ENCODE peak calls at places on chromosomes 5 and 9, in ten cellular contexts. G, S, W, K, U, V, M, O, Q and L are unnamed samples.

GRCh38 chr5:15483348-15484090 is 16.5 kb upstream of the FBXL7 start:
- DNase-seq in S (no peak), K (no peak), O (no peak), M (no peak), W (no peak), U (no peak), G (no peak), Q (no peak), V (no peak), L (no peak)

GRCh38 chr9:133078486-133078885 is 16.7 kb downstream of the CEL start:
- DNase-seq in Q (no peak), M (no peak), K (no peak), U (no peak), O (no peak), G (no peak), W (no peak), V (peak), S (no peak), L (peak)

GRCh38 chr5:154510156-154510555 is 32.1 kb upstream of the HAND1 start:
- DNase-seq in G (peak), O (no peak), V (no peak), U (no peak), W (no peak), S (no peak), K (no peak), M (no peak), Q (no peak), L (no peak)

GRCh38 chr5:150514708-150515211 is 6.8 kb downstream of the NDST1 start:
- DNase-seq in Q (no peak), K (no peak), M (no peak), S (peak), W (no peak), V (no peak), U (no peak), O (peak), G (no peak), L (no peak)

GRCh38 chr9:113602126-113603119 is 138.9 kb downstream of the RGS3 start:
- DNase-seq in G (peak), K (peak), S (peak), V (peak), Q (no peak), M (no peak), W (no peak), U (no peak), O (peak), L (peak)

GRCh38 chr5:96663608-96664007 is 1.4 kb downstream of the CAST start:
- DNase-seq in K (no peak), S (no peak), G (no peak), U (no peak), W (no peak), V (no peak), O (no peak), Q (no peak), M (no peak), L (no peak)

GRCh38 chr5:32505718-32506117 is 61.2 kb upstream of the ZFR start:
- DNase-seq in S (no peak), W (no peak), O (peak), V (no peak), M (no peak), U (no peak), Q (no peak), K (no peak), G (no peak), L (no peak)

GRCh38 chr5:127909821-127910220 is 173.7 kb upstream of the SLC12A2 start:
- DNase-seq in Q (no peak), G (no peak), W (no peak), M (no peak), V (no peak), K (no peak), S (no peak), O (no peak), U (no peak), L (no peak)

GRCh38 chr9:127983847-127984289 is 3.1 kb upstream of the EEIG1 start:
- DNase-seq in U (no peak), Q (no peak), K (no peak), G (no peak), O (no peak), M (no peak), V (no peak), W (no peak), S (no peak), L (no peak)

GRCh38 chr9:96345551-96345950 is 38.0 kb downstream of the SLC35D2 start:
- DNase-seq in U (no peak), O (no peak), V (no peak), K (no peak), W (no peak), Q (no peak), M (no peak), S (no peak), G (no peak), L (no peak)

GRCh38 chr9:105232207-105232606 is 12.2 kb upstream of the SLC44A1 start:
- DNase-seq in S (no peak), M (no peak), O (no peak), K (no peak), G (no peak), W (no peak), U (no peak), V (no peak), Q (no peak), L (no peak)

GRCh38 chr9:18726546-18726945 is 252.6 kb downstream of the ADAMTSL1 start:
- DNase-seq in U (no peak), M (no peak), O (no peak), S (no peak), Q (no peak), W (no peak), K (no peak), G (no peak), V (no peak), L (no peak)

GRCh38 chr5:74625742-74626241 is 14.7 kb downstream of the ENC1 start:
- DNase-seq in G (no peak), M (no peak), U (no peak), S (no peak), O (peak), V (no peak), K (no peak), Q (no peak), W (no peak), L (no peak)

GRCh38 chr9:100082786-100083185 is 16.0 kb downstream of the ERP44 start:
- DNase-seq in M (no peak), O (peak), V (no peak), Q (no peak), G (no peak), K (no peak), S (no peak), W (no peak), U (no peak), L (no peak)

GRCh38 chr5:40172721-40173120 is 507.0 kb upstream of the PTGER4 start:
- DNase-seq in O (peak), S (no peak), V (no peak), U (no peak), K (no peak), W (no peak), M (no peak), G (no peak), Q (no peak), L (no peak)

GRCh38 chr9:89793124-89793495 is 188.3 kb downstream of the GADD45G start:
- DNase-seq in M (no peak), S (peak), K (no peak), Q (no peak), G (peak), W (no peak), U (no peak), V (no peak), O (no peak), L (no peak)

GRCh38 chr5:37005252-37005651 is 128.7 kb downstream of the NIPBL start:
- DNase-seq in M (no peak), V (no peak), Q (no peak), S (no peak), G (no peak), W (no peak), U (no peak), K (no peak), O (peak), L (no peak)

GRCh38 chr9:93665566-93666278 is 89.3 kb downstream of the PHF2 start:
- DNase-seq in G (peak), K (peak), O (no peak), S (peak), U (no peak), M (no peak), Q (no peak), V (peak), W (no peak), L (peak)

GRCh38 chr9:87573841-87574342 is 76.2 kb downstream of the DAPK1 start:
- DNase-seq in V (no peak), W (no peak), K (no peak), Q (no peak), M (no peak), G (no peak), U (no peak), S (no peak), O (no peak), L (no peak)

GRCh38 chr5:155728146-155728856 is 598.7 kb upstream of the SGCD start:
- DNase-seq in V (peak), U (peak), K (peak), M (no peak), G (peak), W (peak), S (peak), O (peak), Q (no peak), L (peak)

GRCh38 chr9:136021171-136021890 is 60.2 kb upstream of the UBAC1 start:
- DNase-seq in M (no peak), O (no peak), V (no peak), G (no peak), K (peak), W (no peak), Q (no peak), U (no peak), S (no peak), L (no peak)

GRCh38 chr5:6820851-6821479 is 107.7 kb downstream of the TENT4A start:
- DNase-seq in U (peak), G (no peak), O (no peak), M (peak), W (no peak), S (no peak), V (no peak), K (no peak), Q (peak), L (no peak)

GRCh38 chr5:74251106-74252032 is 389.2 kb downstream of the ENC1 start:
- DNase-seq in G (peak), V (no peak), O (peak), M (no peak), W (peak), S (no peak), Q (no peak), U (no peak), K (no peak), L (peak)

GRCh38 chr5:150473673-150474358 is 24.3 kb upstream of the RPS14 start:
- DNase-seq in V (no peak), G (no peak), M (no peak), O (peak), W (no peak), S (no peak), K (no peak), U (no peak), Q (no peak), L (no peak)

GRCh38 chr5:5605170-5605764 is 182.8 kb downstream of the ICE1 start:
- DNase-seq in M (no peak), V (no peak), K (no peak), O (no peak), Q (no peak), G (no peak), S (no peak), W (no peak), U (no peak), L (no peak)

GRCh38 chr5:154309805-154310204 is 119.3 kb downstream of the GALNT10 start:
- DNase-seq in U (no peak), S (no peak), M (no peak), V (no peak), Q (no peak), O (peak), W (no peak), G (no peak), K (no peak), L (no peak)

GRCh38 chr9:131419029-131419614 is 25.2 kb downstream of the PRRC2B start:
- DNase-seq in Q (no peak), M (no peak), W (no peak), G (no peak), O (no peak), U (no peak), S (no peak), K (no peak), V (no peak), L (no peak)

GRCh38 chr9:138038244-138038671 is 160.7 kb downstream of the CACNA1B start:
- DNase-seq in V (no peak), O (no peak), W (no peak), K (no peak), G (peak), U (no peak), Q (no peak), S (no peak), M (no peak), L (no peak)

GRCh38 chr9:136628287-136628686 is 34.4 kb upstream of the EGFL7 start:
- DNase-seq in S (no peak), K (no peak), M (no peak), Q (no peak), O (no peak), W (no peak), V (peak), G (no peak), U (no peak), L (no peak)

GRCh38 chr9:85859751-85860150 is 81.2 kb upstream of the NAA35 start:
- DNase-seq in S (no peak), K (no peak), M (no peak), V (no peak), Q (no peak), G (no peak), U (no peak), O (peak), W (no peak), L (no peak)
- H3K27ac ChIP-seq in S (no peak), K (no peak), M (no peak), V (no peak), Q (no peak), G (no peak), U (no peak), O (no peak), W (no peak), L (no peak)

GRCh38 chr5:43040287-43041098 is at the start of gene ANXA2R:
- DNase-seq in U (no peak), S (peak), W (peak), V (peak), O (no peak), Q (peak), K (peak), G (peak), M (peak), L (peak)
- H3K27ac ChIP-seq in U (no peak), S (peak), W (peak), V (peak), O (peak), Q (peak), K (peak), G (peak), M (peak), L (peak)

GRCh38 chr5:124605516-124605915 is 140.9 kb downstream of the ZNF608 start:
- DNase-seq in U (peak), S (no peak), Q (no peak), O (no peak), W (peak), M (no peak), V (no peak), K (peak), G (peak), L (peak)
- H3K27ac ChIP-seq in U (peak), S (no peak), Q (no peak), O (no peak), W (peak), M (no peak), V (no peak), K (peak), G (peak), L (peak)

GRCh38 chr9:38390851-38391250 is 1.7 kb upstream of the ALDH1B1 start:
- DNase-seq in K (no peak), W (no peak), Q (no peak), U (no peak), S (no peak), V (no peak), G (peak), M (no peak), O (no peak), L (no peak)

GRCh38 chr9:38393128-38393809 is 767 bp downstream of the ALDH1B1 start:
- DNase-seq in S (no peak), U (no peak), V (no peak), Q (no peak), W (no peak), M (no peak), O (no peak), G (no peak), K (no peak), L (no peak)

GRCh38 chr9:38392235-38393127 is at the start of gene ALDH1B1:
- DNase-seq in M (peak), K (peak), O (peak), W (peak), Q (peak), G (peak), V (peak), U (peak), S (peak), L (peak)

GRCh38 chr9:38390442-38390841 is 2.1 kb upstream of the ALDH1B1 start:
- DNase-seq in Q (no peak), O (no peak), K (no peak), G (no peak), M (no peak), W (no peak), S (no peak), V (no peak), U (no peak), L (no peak)

GRCh38 chr9:38391278-38392118 is 1.0 kb upstream of the ALDH1B1 start:
- DNase-seq in O (no peak), Q (no peak), V (no peak), W (no peak), M (no peak), S (no peak), K (no peak), G (peak), U (no peak), L (no peak)
- H3K27ac ChIP-seq in O (no peak), Q (no peak), V (no peak), W (peak), M (peak), S (no peak), K (no peak), G (peak), U (no peak), L (no peak)

DNA sequence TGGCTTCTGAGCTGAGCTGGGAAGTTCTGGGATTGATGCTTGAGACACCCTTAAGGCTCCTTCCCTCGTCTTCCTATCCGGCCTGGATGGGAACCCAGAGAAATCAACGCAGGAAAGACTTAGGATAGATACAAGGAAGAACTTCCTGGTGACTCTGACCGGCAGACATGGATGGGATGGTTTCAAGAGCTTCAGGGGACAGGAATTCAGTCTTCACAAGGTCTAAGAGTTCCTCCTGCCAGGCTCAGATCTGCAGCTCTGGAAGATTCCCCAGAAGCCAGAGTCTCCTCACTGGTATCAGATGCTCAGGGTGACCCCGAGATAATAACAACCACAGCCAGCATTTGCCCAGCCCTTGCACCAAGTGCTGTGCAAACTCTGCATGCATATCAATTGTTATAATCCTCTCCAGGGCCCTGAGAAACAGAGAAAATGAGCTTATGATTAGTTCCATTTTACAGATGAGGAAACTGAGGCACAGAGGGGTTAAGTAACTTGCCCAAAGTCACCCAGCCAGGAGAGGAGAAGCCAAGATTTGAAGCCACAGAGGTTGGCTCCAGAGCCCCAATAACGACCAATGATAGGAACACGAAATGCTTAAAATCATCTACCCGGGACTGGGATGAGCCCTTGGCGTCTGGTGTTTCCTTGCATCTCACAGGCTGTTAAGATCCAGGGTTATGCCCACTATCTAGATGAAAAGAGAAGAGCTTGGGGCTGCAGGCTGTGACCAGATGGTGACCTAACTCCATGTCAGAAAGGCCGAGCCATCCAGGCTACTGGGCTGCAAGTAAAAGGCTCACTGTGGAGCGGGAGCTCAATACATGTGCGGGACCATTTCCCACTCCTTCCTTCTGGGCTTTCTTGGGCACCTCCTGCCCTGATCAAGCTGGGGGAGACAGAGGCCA is 119.8 kb downstream of the C9orf50 start:
- DNase-seq in U (no peak), S (no peak), M (no peak), Q (no peak), G (no peak), W (no peak), O (no peak), K (no peak), V (no peak), L (no peak)
- H3K27ac ChIP-seq in U (no peak), S (no peak), M (no peak), Q (no peak), G (peak), W (peak), O (no peak), K (peak), V (peak), L (peak)

GRCh38 chr9:134321957-134322741 is 4.1 kb upstream of the RXRA start:
- DNase-seq in G (peak), U (no peak), M (no peak), O (no peak), S (peak), W (no peak), Q (no peak), V (peak), K (peak), L (peak)
- H3K27ac ChIP-seq in G (no peak), U (no peak), M (no peak), O (no peak), S (no peak), W (peak), Q (no peak), V (no peak), K (no peak), L (no peak)